ENCODE peak calls at places on chromosomes 12 and 14, in five cellular contexts. One of them, this sample, is unnamed.

GRCh38 chr14:95156765-95157194 is 549 bp downstream of the DICER1 start:
- DNase-seq in NCI-H446: no peak
- DNase-seq in RKO: no peak
- DNase-seq in activated T-cell treated with anti-CD3 and anti-CD28 coated beads for 4 hours: peak; percentile 11
- DNase-seq in NCI-H510A: peak; percentile 23
- DNase-seq in this sample: peak; percentile 16

GRCh38 chr12:74665690-74666089 is 128.1 kb downstream of the ATXN7L3B start:
- DNase-seq in NCI-H446: no peak
- DNase-seq in RKO: no peak
- DNase-seq in activated T-cell treated with anti-CD3 and anti-CD28 coated beads for 4 hours: no peak
- DNase-seq in NCI-H510A: no peak
- DNase-seq in this sample: no peak

GRCh38 chr14:60805881-60806569 is 71.5 kb downstream of the MNAT1 start:
- DNase-seq in NCI-H446: no peak
- DNase-seq in RKO: no peak
- DNase-seq in activated T-cell treated with anti-CD3 and anti-CD28 coated beads for 4 hours: no peak
- DNase-seq in NCI-H510A: no peak
- DNase-seq in this sample: no peak

GRCh38 chr12:49675137-49675536 is 32.1 kb downstream of the FMNL3 start:
- DNase-seq in NCI-H446: no peak
- DNase-seq in RKO: no peak
- DNase-seq in activated T-cell treated with anti-CD3 and anti-CD28 coated beads for 4 hours: no peak
- DNase-seq in NCI-H510A: no peak
- DNase-seq in this sample: no peak

GRCh38 chr12:109301643-109302176 is 7.4 kb downstream of the FOXN4 start:
- DNase-seq in NCI-H446: no peak
- DNase-seq in RKO: no peak
- DNase-seq in activated T-cell treated with anti-CD3 and anti-CD28 coated beads for 4 hours: no peak
- DNase-seq in NCI-H510A: no peak
- DNase-seq in this sample: no peak

GRCh38 chr12:5808956-5809355 is 136.1 kb downstream of the ANO2 start:
- DNase-seq in NCI-H446: no peak
- DNase-seq in RKO: no peak
- DNase-seq in activated T-cell treated with anti-CD3 and anti-CD28 coated beads for 4 hours: no peak
- DNase-seq in NCI-H510A: no peak
- DNase-seq in this sample: no peak

GRCh38 chr14:68945585-68946289 is 33.4 kb downstream of the ACTN1 start:
- DNase-seq in NCI-H446: no peak
- DNase-seq in RKO: no peak
- DNase-seq in activated T-cell treated with anti-CD3 and anti-CD28 coated beads for 4 hours: no peak
- DNase-seq in NCI-H510A: peak; percentile 36
- DNase-seq in this sample: no peak

GRCh38 chr12:19741132-19741489 is 301.8 kb downstream of the AEBP2 start:
- DNase-seq in NCI-H446: no peak
- DNase-seq in RKO: no peak
- DNase-seq in activated T-cell treated with anti-CD3 and anti-CD28 coated beads for 4 hours: no peak
- DNase-seq in NCI-H510A: no peak
- DNase-seq in this sample: no peak

GRCh38 chr12:3964404-3964803 is 91.2 kb upstream of the PARP11 start:
- DNase-seq in NCI-H446: no peak
- DNase-seq in RKO: no peak
- DNase-seq in activated T-cell treated with anti-CD3 and anti-CD28 coated beads for 4 hours: no peak
- DNase-seq in NCI-H510A: no peak
- DNase-seq in this sample: no peak

GRCh38 chr12:90546511-90546910 is 408.5 kb downstream of the CCER1 start:
- DNase-seq in NCI-H446: no peak
- DNase-seq in RKO: no peak
- DNase-seq in activated T-cell treated with anti-CD3 and anti-CD28 coated beads for 4 hours: no peak
- DNase-seq in NCI-H510A: no peak
- DNase-seq in this sample: no peak

GRCh38 chr12:122081697-122082221 is 3.2 kb downstream of the MLXIP start:
- DNase-seq in NCI-H446: no peak
- DNase-seq in RKO: no peak
- DNase-seq in activated T-cell treated with anti-CD3 and anti-CD28 coated beads for 4 hours: no peak
- DNase-seq in NCI-H510A: no peak
- DNase-seq in this sample: peak; percentile 20

GRCh38 chr12:45762185-45763110 is 32.9 kb downstream of the ARID2 start:
- DNase-seq in NCI-H446: no peak
- DNase-seq in RKO: peak; percentile 46
- DNase-seq in activated T-cell treated with anti-CD3 and anti-CD28 coated beads for 4 hours: no peak
- DNase-seq in NCI-H510A: peak; percentile 17
- DNase-seq in this sample: no peak

GRCh38 chr12:22529281-22530060 is 14.9 kb downstream of the C2CD5 start:
- DNase-seq in NCI-H446: no peak
- DNase-seq in RKO: peak; percentile 79
- DNase-seq in activated T-cell treated with anti-CD3 and anti-CD28 coated beads for 4 hours: no peak
- DNase-seq in NCI-H510A: no peak
- DNase-seq in this sample: no peak

GRCh38 chr12:52215587-52216031 is 17.4 kb upstream of the KRT7 start:
- DNase-seq in NCI-H446: no peak
- DNase-seq in RKO: peak; percentile 46
- DNase-seq in activated T-cell treated with anti-CD3 and anti-CD28 coated beads for 4 hours: no peak
- DNase-seq in NCI-H510A: no peak
- DNase-seq in this sample: no peak

GRCh38 chr12:96223411-96224218 is 29.4 kb downstream of the ELK3 start:
- DNase-seq in NCI-H446: no peak
- DNase-seq in RKO: no peak
- DNase-seq in activated T-cell treated with anti-CD3 and anti-CD28 coated beads for 4 hours: no peak
- DNase-seq in NCI-H510A: no peak
- DNase-seq in this sample: no peak

GRCh38 chr14:29085546-29085945 is 319.0 kb downstream of the FOXG1 start:
- DNase-seq in NCI-H446: no peak
- DNase-seq in RKO: peak; percentile 26
- DNase-seq in activated T-cell treated with anti-CD3 and anti-CD28 coated beads for 4 hours: no peak
- DNase-seq in NCI-H510A: no peak
- DNase-seq in this sample: no peak

GRCh38 chr14:30608533-30609006 is 13.5 kb upstream of the SCFD1 start:
- DNase-seq in NCI-H446: peak; percentile 62
- DNase-seq in RKO: peak; percentile 51
- DNase-seq in activated T-cell treated with anti-CD3 and anti-CD28 coated beads for 4 hours: no peak
- DNase-seq in NCI-H510A: no peak
- DNase-seq in this sample: no peak

GRCh38 chr12:125403145-125403789 is 338.0 kb downstream of the AACS start:
- DNase-seq in NCI-H446: no peak
- DNase-seq in RKO: peak; percentile 50
- DNase-seq in activated T-cell treated with anti-CD3 and anti-CD28 coated beads for 4 hours: no peak
- DNase-seq in NCI-H510A: no peak
- DNase-seq in this sample: no peak